ENCODE peak calls at places on chromosome 2, in four cellular contexts. S is uterus, N is cardiac muscle cell, D is endodermal cell. P is an unnamed sample.

GRCh38 chr2:165587335-165587938 is 117.9 kb downstream of the CSRNP3 start:
- DNase-seq in S (no peak), N (no peak), D (no peak), P (no peak)

GRCh38 chr2:10211822-10212438 is 89.4 kb downstream of the RRM2 start:
- DNase-seq in S (no peak), N (no peak), D (no peak), P (no peak)

GRCh38 chr2:133498615-133499585 is 69.4 kb downstream of the NCKAP5 start:
- DNase-seq in S (no peak), N (no peak), D (no peak), P (no peak)

GRCh38 chr2:45169339-45170190 is 160.3 kb upstream of the SIX2 start:
- DNase-seq in S (no peak), N (peak), D (peak), P (no peak)

GRCh38 chr2:145597809-145598208 is 1077.9 kb upstream of the ZEB2 start:
- DNase-seq in S (no peak), N (no peak), D (no peak), P (no peak)

GRCh38 chr2:164109006-164109405 is 373.2 kb upstream of the FIGN start:
- DNase-seq in S (no peak), N (no peak), D (no peak), P (no peak)

GRCh38 chr2:66134113-66134730 is 300.7 kb upstream of the MEIS1 start:
- DNase-seq in S (no peak), N (no peak), D (no peak), P (no peak)

GRCh38 chr2:96679843-96680242 is 37.3 kb downstream of the FER1L5 start:
- DNase-seq in S (no peak), N (no peak), D (no peak), P (no peak)

GRCh38 chr2:152344561-152345195 is 9.7 kb downstream of the FMNL2 start:
- DNase-seq in S (no peak), N (no peak), D (no peak), P (no peak)

GRCh38 chr2:49928541-49928940 is 774.2 kb upstream of the FSHR start:
- DNase-seq in S (no peak), N (no peak), D (no peak), P (no peak)

GRCh38 chr2:44798139-44798659 is 143.3 kb upstream of the SIX3 start:
- DNase-seq in S (no peak), N (no peak), D (no peak), P (no peak)

GRCh38 chr2:135002836-135003235 is 44.4 kb downstream of the MAP3K19 start:
- DNase-seq in S (no peak), N (no peak), D (no peak), P (no peak)

GRCh38 chr2:9565436-9566153 is 10.0 kb upstream of the ADAM17 start:
- DNase-seq in S (peak), N (no peak), D (no peak), P (no peak)

GRCh38 chr2:64617631-64618151 is 36.0 kb downstream of the SERTAD2 start:
- DNase-seq in S (peak), N (no peak), D (peak), P (no peak)

GRCh38 chr2:144453039-144453336 is 66.9 kb downstream of the ZEB2 start:
- DNase-seq in S (no peak), N (no peak), D (no peak), P (no peak)
- H3K27ac ChIP-seq in S (no peak), N (peak), D (peak), P (peak)

DNA sequence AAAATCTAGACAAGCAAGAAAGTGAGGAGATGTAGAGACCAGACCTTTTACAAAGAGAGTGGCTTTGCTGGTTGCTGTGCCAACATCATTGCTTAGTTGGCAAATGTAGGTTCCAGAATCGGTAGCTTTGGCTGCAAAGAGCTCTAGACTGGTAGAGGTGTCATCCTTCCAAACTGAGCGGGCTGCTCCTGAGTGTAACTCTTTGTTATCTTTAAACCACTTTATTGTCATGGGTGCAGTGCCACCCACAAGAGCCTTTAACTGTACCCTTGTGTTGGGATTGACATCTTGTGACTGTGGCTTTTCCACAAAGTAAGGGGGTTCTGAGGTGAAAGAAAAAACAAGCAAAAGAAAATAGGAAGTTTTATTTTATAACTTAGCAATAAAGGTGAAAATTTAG is 77.2 kb downstream of the TTN start:
- DNase-seq in S (no peak), N (no peak), D (no peak), P (no peak)
- H3K27ac ChIP-seq in S (no peak), N (peak), D (no peak), P (no peak)

GRCh38 chr2:25996844-25997243 is 14.5 kb upstream of the KIF3C start:
- DNase-seq in S (no peak), N (no peak), D (no peak), P (no peak)

GRCh38 chr2:26001743-26002341 is 19.5 kb upstream of the KIF3C start:
- DNase-seq in S (peak), N (no peak), D (no peak), P (no peak)

GRCh38 chr2:26008095-26008494 is 25.8 kb upstream of the RAB10 start:
- DNase-seq in S (no peak), N (no peak), D (no peak), P (no peak)

GRCh38 chr2:26000561-26001211 is 18.4 kb upstream of the KIF3C start:
- DNase-seq in S (no peak), N (no peak), D (no peak), P (no peak)

GRCh38 chr2:26002617-26003310 is 20.5 kb upstream of the KIF3C start:
- DNase-seq in S (no peak), N (no peak), D (no peak), P (no peak)
- H3K27ac ChIP-seq in S (no peak), N (no peak), D (no peak), P (peak)

GRCh38 chr2:215347878-215348277 is 36.0 kb downstream of the ATIC start:
- DNase-seq in S (no peak), N (no peak), D (no peak), P (no peak)
- H3K27ac ChIP-seq in S (no peak), N (no peak), D (no peak), P (no peak)